ENCODE peak calls at places on chromosomes 4 and X, in nine cellular contexts. V, S, N, M, X, Q, W, O and H are unnamed samples.

GRCh38 chrX:143788265-143788664 is 67.7 kb upstream of the SPANXN2 start:
- DNase-seq in V (peak), Q (peak), S (peak), M (no peak), W (no peak), X (peak), N (peak), O (peak), H (no peak)

GRCh38 chr4:91366561-91366960 is 937.2 kb upstream of the GRID2 start:
- DNase-seq in X (no peak), N (no peak), M (no peak), W (no peak), Q (no peak), O (no peak), V (no peak), S (no peak), H (no peak)

GRCh38 chrX:84363054-84363453 is 139.2 kb downstream of the HDX start:
- DNase-seq in Q (no peak), X (no peak), W (no peak), N (no peak), V (no peak), O (no peak), M (no peak), S (no peak), H (no peak)

GRCh38 chr4:159153669-159154068 is 50.8 kb downstream of the RAPGEF2 start:
- DNase-seq in S (no peak), Q (no peak), X (no peak), O (no peak), V (no peak), M (no peak), N (no peak), W (no peak), H (no peak)

GRCh38 chrX:154435171-154435733 is 1.7 kb upstream of the GDI1 start:
- DNase-seq in Q (no peak), O (no peak), X (no peak), N (no peak), W (no peak), M (no peak), V (no peak), S (no peak), H (no peak)

GRCh38 chrX:112513154-112513553 is 166.6 kb downstream of the LHFPL1 start:
- DNase-seq in M (no peak), O (no peak), V (peak), S (no peak), N (no peak), W (no peak), Q (no peak), X (peak), H (no peak)

GRCh38 chr4:168631241-168632151 is 134.6 kb downstream of the PALLD start:
- DNase-seq in W (peak), V (peak), M (peak), N (peak), S (peak), Q (peak), O (peak), X (peak), H (no peak)

GRCh38 chrX:29903365-29903764 is 312.0 kb upstream of the MAGEB2 start:
- DNase-seq in X (no peak), M (no peak), S (no peak), N (no peak), Q (no peak), V (peak), W (no peak), O (no peak), H (no peak)

GRCh38 chr4:85522836-85523235 is 47.9 kb downstream of the ARHGAP24 start:
- DNase-seq in Q (no peak), X (no peak), V (no peak), M (no peak), N (no peak), S (no peak), W (no peak), O (no peak), H (no peak)

GRCh38 chr4:61211781-61212180 is 11.7 kb downstream of the ADGRL3 start:
- DNase-seq in X (no peak), M (no peak), N (no peak), W (no peak), Q (no peak), V (no peak), O (no peak), S (no peak), H (no peak)

GRCh38 chr4:1113311-1114009 is at the start of gene RNF212:
- DNase-seq in V (no peak), M (no peak), W (no peak), X (no peak), S (no peak), N (no peak), Q (no peak), O (no peak), H (peak)

GRCh38 chrX:42755820-42756219 is 22.1 kb downstream of the PPP1R2C start:
- DNase-seq in V (no peak), Q (no peak), N (no peak), S (peak), M (peak), O (no peak), W (peak), X (peak), H (no peak)

GRCh38 chrX:100911731-100912130 is 17.0 kb downstream of the XKRX start:
- DNase-seq in Q (no peak), O (no peak), V (no peak), N (no peak), S (no peak), W (no peak), M (no peak), X (peak), H (no peak)

GRCh38 chrX:7889138-7889537 is 38.1 kb downstream of the PNPLA4 start:
- DNase-seq in W (no peak), V (no peak), O (no peak), S (no peak), M (no peak), Q (no peak), X (no peak), N (peak), H (peak)

GRCh38 chrX:130726661-130727060 is 176.3 kb downstream of the ENOX2 start:
- DNase-seq in N (no peak), X (peak), Q (no peak), V (peak), W (peak), S (no peak), M (no peak), O (no peak), H (no peak)

GRCh38 chrX:43316161-43316560 is 339.9 kb upstream of the MAOA start:
- DNase-seq in V (no peak), O (no peak), Q (no peak), S (no peak), M (no peak), W (no peak), X (no peak), N (no peak), H (no peak)

GRCh38 chr4:146329042-146329716 is 114.8 kb downstream of the REELD1 start:
- DNase-seq in N (no peak), X (peak), Q (no peak), W (no peak), M (no peak), V (no peak), O (no peak), S (peak), H (no peak)

GRCh38 chr4:181330654-181331595 is 912.3 kb upstream of the TENM3 start:
- DNase-seq in O (no peak), V (no peak), W (no peak), S (no peak), M (no peak), X (no peak), N (no peak), Q (no peak), H (no peak)

GRCh38 chrX:155535866-155536265 is 76.9 kb downstream of the TMLHE start:
- DNase-seq in X (peak), Q (no peak), V (no peak), M (no peak), O (no peak), S (no peak), N (no peak), W (no peak), H (no peak)

GRCh38 chr4:133903029-133903428 is 298.6 kb downstream of the PABPC4L start:
- DNase-seq in X (no peak), S (no peak), Q (no peak), O (no peak), V (no peak), W (no peak), N (no peak), M (no peak), H (no peak)

GRCh38 chr4:651884-652642 is 22.0 kb downstream of the ATP5ME start:
- DNase-seq in X (no peak), V (no peak), S (no peak), Q (no peak), N (no peak), M (no peak), W (peak), O (no peak), H (no peak)

GRCh38 chrX:124406294-124407013 is 60.1 kb downstream of the SH2D1A start:
- DNase-seq in V (peak), O (peak), W (no peak), X (peak), S (peak), Q (peak), M (peak), N (peak), H (peak)

GRCh38 chr4:163142246-163142645 is 24.4 kb downstream of the NAF1 start:
- DNase-seq in S (no peak), O (no peak), W (no peak), M (no peak), V (no peak), X (no peak), Q (no peak), N (no peak), H (no peak)

GRCh38 chr4:69830529-69831269 is 29.2 kb downstream of the SULT1E1 start:
- DNase-seq in N (no peak), M (no peak), W (no peak), Q (peak), O (no peak), X (peak), S (peak), V (no peak), H (no peak)

GRCh38 chrX:37578045-37578444 is 6.6 kb downstream of the LANCL3 start:
- DNase-seq in V (no peak), N (no peak), M (no peak), S (no peak), Q (no peak), W (no peak), X (peak), O (no peak), H (no peak)

GRCh38 chr4:7023901-7024300 is 19.3 kb upstream of the TADA2B start:
- DNase-seq in V (no peak), M (no peak), Q (no peak), X (no peak), O (no peak), N (no peak), W (no peak), S (no peak), H (no peak)

GRCh38 chr4:7324651-7325121 is 110.0 kb downstream of the PSAPL1 start:
- DNase-seq in X (no peak), V (no peak), Q (peak), M (no peak), S (no peak), N (no peak), O (peak), W (peak), H (no peak)

GRCh38 chr4:55733874-55734437 is 85.6 kb upstream of the EXOC1L start:
- DNase-seq in X (peak), N (peak), S (peak), M (peak), Q (no peak), V (peak), O (peak), W (peak), H (no peak)

GRCh38 chr4:31234494-31234893 is 514.3 kb downstream of the PCDH7 start:
- DNase-seq in W (no peak), S (no peak), N (peak), O (peak), V (no peak), X (peak), M (no peak), Q (no peak), H (no peak)

GRCh38 chr4:185591679-185592141 is 56.4 kb upstream of the PDLIM3 start:
- DNase-seq in O (no peak), N (no peak), M (no peak), W (no peak), Q (no peak), V (no peak), S (no peak), X (peak), H (no peak)

GRCh38 chr4:99180367-99181169 is 36.5 kb upstream of the ADH4 start:
- DNase-seq in X (peak), O (no peak), V (no peak), M (no peak), S (peak), W (no peak), N (no peak), Q (no peak), H (no peak)

GRCh38 chrX:12610079-12610478 is 181.1 kb upstream of the PRPS2 start:
- DNase-seq in S (no peak), Q (no peak), X (peak), N (peak), V (no peak), M (no peak), O (no peak), W (no peak), H (no peak)

GRCh38 chr4:106795326-106795725 is 240.8 kb downstream of the DKK2 start:
- DNase-seq in M (no peak), V (no peak), N (no peak), Q (no peak), X (no peak), W (no peak), O (no peak), S (no peak), H (no peak)

GRCh38 chrX:53256446-53257041 is 24.8 kb downstream of the IQSEC2 start:
- DNase-seq in S (no peak), X (no peak), V (no peak), Q (no peak), W (no peak), M (no peak), O (no peak), N (no peak), H (peak)